ENCODE peak calls at places on chromosomes 12 and 14, in six cellular contexts. One of them, this sample, is unnamed.

GRCh38 chr14:39097159-39097558 is 5.9 kb downstream of the SEC23A start:
- DNase-seq in neural progenitor cell: no peak
- DNase-seq in PC-3: no peak
- DNase-seq in Karpas-422: no peak
- DNase-seq in GM23338: peak; percentile 71
- DNase-seq in HCT116: no peak
- DNase-seq in this sample: peak; percentile 89

GRCh38 chr12:52181757-52182156 is 10.1 kb downstream of the KRT80 start:
- DNase-seq in PC-3: no peak
- DNase-seq in HCT116: no peak
- DNase-seq in neural progenitor cell: peak; percentile 73
- DNase-seq in GM23338: peak; percentile 60
- DNase-seq in Karpas-422: no peak
- DNase-seq in this sample: peak; percentile 91

GRCh38 chr12:46489951-46490388 is 117.4 kb upstream of the SLC38A2 start:
- DNase-seq in GM23338: no peak
- DNase-seq in Karpas-422: no peak
- DNase-seq in HCT116: peak; percentile 93
- DNase-seq in PC-3: no peak
- DNase-seq in neural progenitor cell: no peak
- DNase-seq in this sample: peak; percentile 45

GRCh38 chr12:90064759-90065158 is 356.1 kb upstream of the ATP2B1 start:
- DNase-seq in GM23338: no peak
- DNase-seq in Karpas-422: no peak
- DNase-seq in HCT116: no peak
- DNase-seq in neural progenitor cell: no peak
- DNase-seq in PC-3: no peak
- DNase-seq in this sample: peak; percentile 43

GRCh38 chr12:3137268-3137761 is 60.1 kb downstream of the TSPAN9 start:
- DNase-seq in neural progenitor cell: peak; percentile 46
- DNase-seq in PC-3: no peak
- DNase-seq in HCT116: no peak
- DNase-seq in Karpas-422: no peak
- DNase-seq in GM23338: peak; percentile 59
- DNase-seq in this sample: peak; percentile 30

GRCh38 chr12:113289361-113289760 is 45.5 kb downstream of the SLC8B1 start:
- DNase-seq in GM23338: no peak
- DNase-seq in Karpas-422: no peak
- DNase-seq in neural progenitor cell: no peak
- DNase-seq in HCT116: no peak
- DNase-seq in PC-3: no peak
- DNase-seq in this sample: no peak

GRCh38 chr12:2064078-2064507 is 11.3 kb downstream of the CACNA1C start:
- DNase-seq in PC-3: no peak
- DNase-seq in GM23338: no peak
- DNase-seq in HCT116: no peak
- DNase-seq in Karpas-422: no peak
- DNase-seq in neural progenitor cell: no peak
- DNase-seq in this sample: peak; percentile 86

GRCh38 chr12:124036117-124037109 is 63.4 kb downstream of the ZNF664 start:
- DNase-seq in GM23338: peak; percentile 69
- DNase-seq in HCT116: peak; percentile 15
- DNase-seq in PC-3: peak; percentile 70
- DNase-seq in neural progenitor cell: peak; percentile 71
- DNase-seq in Karpas-422: peak; percentile 76
- DNase-seq in this sample: peak; percentile 63

GRCh38 chr12:105626653-105627052 is 296.2 kb downstream of the C12orf75 start:
- DNase-seq in PC-3: no peak
- DNase-seq in Karpas-422: no peak
- DNase-seq in neural progenitor cell: no peak
- DNase-seq in HCT116: no peak
- DNase-seq in GM23338: no peak
- DNase-seq in this sample: no peak

GRCh38 chr14:77290705-77291104 is 19.7 kb upstream of the NGB start:
- DNase-seq in Karpas-422: peak; percentile 59
- DNase-seq in neural progenitor cell: no peak
- DNase-seq in GM23338: peak; percentile 53
- DNase-seq in HCT116: no peak
- DNase-seq in PC-3: peak; percentile 25
- DNase-seq in this sample: no peak

GRCh38 chr14:102111101-102111500 is 24.3 kb upstream of the HSP90AA1 start:
- DNase-seq in Karpas-422: no peak
- DNase-seq in HCT116: no peak
- DNase-seq in neural progenitor cell: no peak
- DNase-seq in PC-3: no peak
- DNase-seq in GM23338: no peak
- DNase-seq in this sample: no peak

GRCh38 chr12:52006726-52007157 is at the start of gene TAMALIN:
- DNase-seq in HCT116: no peak
- DNase-seq in PC-3: no peak
- DNase-seq in GM23338: peak; percentile 53
- DNase-seq in neural progenitor cell: peak; percentile 69
- DNase-seq in Karpas-422: no peak
- DNase-seq in this sample: peak; percentile 53

DNA sequence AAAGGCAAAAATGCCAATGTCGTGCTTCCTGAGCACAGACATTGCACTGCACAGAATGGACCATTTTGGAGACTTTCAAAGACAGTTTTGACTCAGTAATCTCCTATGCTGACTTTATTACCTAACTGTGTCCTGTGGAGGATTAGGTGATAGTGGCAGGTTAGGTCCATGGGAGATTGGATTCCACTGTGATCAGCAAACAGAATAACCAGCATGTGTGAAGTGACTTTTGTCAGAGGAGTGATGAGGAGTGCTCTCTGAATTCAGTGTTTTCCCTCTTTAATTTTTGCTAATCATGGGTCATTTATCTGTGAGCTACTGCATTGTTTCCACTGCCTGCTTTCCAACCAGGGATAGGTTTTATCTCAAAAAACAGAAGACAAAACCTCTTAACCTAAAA is 662.5 kb downstream of the DIO2 start:
- DNase-seq in HCT116: no peak
- DNase-seq in neural progenitor cell: no peak
- DNase-seq in PC-3: no peak
- DNase-seq in GM23338: no peak
- DNase-seq in Karpas-422: no peak
- DNase-seq in this sample: no peak
- H2AFZ ChIP-seq in HCT116: no peak overlapping the region
- H2AFZ ChIP-seq in neural progenitor cell: no peak overlapping the region
- H2AFZ ChIP-seq in PC-3: no peak overlapping the region
- H2AFZ ChIP-seq in GM23338: no peak overlapping the region
- H2AFZ ChIP-seq in Karpas-422: no peak overlapping the region
- H2AFZ ChIP-seq in this sample: no peak overlapping the region

GRCh38 chr12:57756406-57757341 is 1.8 kb downstream of the MARCHF9 start:
- DNase-seq in GM23338: peak; percentile 89
- DNase-seq in HCT116: no peak
- DNase-seq in Karpas-422: peak; percentile 92
- DNase-seq in neural progenitor cell: peak; percentile 86
- DNase-seq in PC-3: no peak
- DNase-seq in this sample: no peak
- H4K20me1 ChIP-seq in GM23338: peaks cover 4% of the 10 kb centered on the region
- H4K20me1 ChIP-seq in HCT116: no peaks in the 10 kb centered on the region
- H4K20me1 ChIP-seq in Karpas-422: peaks cover 11% of the 10 kb centered on the region
- H4K20me1 ChIP-seq in neural progenitor cell: peaks cover 59% of the 10 kb centered on the region
- H4K20me1 ChIP-seq in PC-3: no peaks in the 10 kb centered on the region
- H4K20me1 ChIP-seq in this sample: no peaks in the 10 kb centered on the region

GRCh38 chr12:14950982-14951746 is 10.2 kb downstream of the ARHGDIB start:
- DNase-seq in GM23338: peak; percentile 42
- DNase-seq in Karpas-422: no peak
- DNase-seq in HCT116: peak; percentile 68
- DNase-seq in PC-3: peak; percentile 74
- DNase-seq in neural progenitor cell: peak; percentile 50
- DNase-seq in this sample: no peak

GRCh38 chr12:14950421-14950820 is 11.0 kb downstream of the ARHGDIB start:
- DNase-seq in HCT116: no peak
- DNase-seq in Karpas-422: no peak
- DNase-seq in neural progenitor cell: peak; percentile 9
- DNase-seq in GM23338: no peak
- DNase-seq in PC-3: no peak
- DNase-seq in this sample: no peak

GRCh38 chr12:14949631-14950030 is 11.3 kb upstream of the ERP27 start:
- DNase-seq in Karpas-422: no peak
- DNase-seq in neural progenitor cell: no peak
- DNase-seq in PC-3: no peak
- DNase-seq in GM23338: no peak
- DNase-seq in HCT116: no peak
- DNase-seq in this sample: no peak

GRCh38 chr12:14946856-14947255 is 8.5 kb upstream of the ERP27 start:
- DNase-seq in neural progenitor cell: no peak
- DNase-seq in PC-3: peak; percentile 74
- DNase-seq in GM23338: no peak
- DNase-seq in HCT116: no peak
- DNase-seq in Karpas-422: no peak
- DNase-seq in this sample: no peak

DNA sequence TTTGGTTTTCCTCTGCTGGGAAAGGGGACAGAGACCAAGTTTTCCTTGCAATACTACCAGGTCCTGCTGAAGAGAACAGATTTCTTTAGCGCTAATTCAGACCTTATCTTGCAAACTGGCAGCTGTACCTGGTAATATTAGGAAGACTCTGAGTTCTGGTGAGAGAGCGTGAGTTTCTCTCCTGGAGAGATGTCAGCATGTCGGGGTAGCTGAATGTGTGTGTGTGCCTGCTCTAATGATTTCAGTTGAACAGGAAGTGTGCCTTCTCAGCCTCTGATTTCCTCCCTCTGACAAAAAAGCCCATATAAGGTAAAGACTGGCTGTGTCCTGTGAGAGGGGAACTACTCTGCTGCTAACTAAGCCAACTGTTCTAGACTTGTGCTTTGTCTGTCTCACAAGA is 10.3 kb upstream of the ERP27 start:
- DNase-seq in neural progenitor cell: no peak
- DNase-seq in Karpas-422: peak; percentile 92
- DNase-seq in PC-3: peak; percentile 13
- DNase-seq in HCT116: no peak
- DNase-seq in GM23338: peak; percentile 55
- DNase-seq in this sample: peak; percentile 81
- H2AFZ ChIP-seq in neural progenitor cell: peak overlapping the region; percentile 91
- H2AFZ ChIP-seq in Karpas-422: no peak overlapping the region
- H2AFZ ChIP-seq in PC-3: no peak overlapping the region
- H2AFZ ChIP-seq in HCT116: peak overlapping the region; percentile 51
- H2AFZ ChIP-seq in GM23338: no peak overlapping the region
- H2AFZ ChIP-seq in this sample: peak overlapping the region; percentile 73

GRCh38 chr12:50584135-50584534 is 79.3 kb downstream of the DIP2B start:
- DNase-seq in PC-3: no peak
- DNase-seq in Karpas-422: no peak
- DNase-seq in HCT116: no peak
- DNase-seq in neural progenitor cell: no peak
- DNase-seq in GM23338: no peak
- DNase-seq in this sample: no peak
- H4K20me1 ChIP-seq in PC-3: no peaks in the 10 kb centered on the region
- H4K20me1 ChIP-seq in Karpas-422: no peaks in the 10 kb centered on the region
- H4K20me1 ChIP-seq in HCT116: no peaks in the 10 kb centered on the region
- H4K20me1 ChIP-seq in neural progenitor cell: peaks cover 4% of the 10 kb centered on the region
- H4K20me1 ChIP-seq in GM23338: peaks cover 10% of the 10 kb centered on the region
- H4K20me1 ChIP-seq in this sample: no peaks in the 10 kb centered on the region

This sample was measured in fibroblast of lung.